ENCODE peak calls at places on chromosomes 6 and 20, in six cellular contexts. G, M, K, R, I and C are unnamed samples.

GRCh38 chr6:146850238-146850896 is 251.6 kb downstream of the ADGB start:
- DNase-seq in I (no peak), G (peak), K (no peak), M (peak), R (peak), C (peak)

GRCh38 chr20:33719989-33720709 is at the start of gene PXMP4:
- DNase-seq in G (peak), M (peak), R (peak), I (peak), K (peak), C (peak)

GRCh38 chr6:6003334-6004146 is 3.2 kb downstream of the NRN1 start:
- DNase-seq in K (peak), M (no peak), G (peak), R (peak), I (peak), C (no peak)

GRCh38 chr20:4234128-4234527 is 218.8 kb upstream of the RNF24 start:
- DNase-seq in G (peak), K (no peak), R (peak), M (no peak), I (no peak), C (no peak)

GRCh38 chr20:14360386-14360785 is 23.0 kb upstream of the FLRT3 start:
- DNase-seq in R (peak), M (no peak), I (no peak), K (no peak), G (no peak), C (no peak)

GRCh38 chr6:30544666-30545272 is 11.5 kb downstream of the GNL1 start:
- DNase-seq in M (no peak), I (no peak), K (no peak), G (peak), R (peak), C (no peak)

GRCh38 chr6:47701374-47701773 is 3.0 kb downstream of the ADGRF4 start:
- DNase-seq in M (no peak), K (no peak), R (no peak), I (no peak), G (no peak), C (peak)

GRCh38 chr6:37059344-37060194 is 54.1 kb downstream of the FGD2 start:
- DNase-seq in K (peak), I (peak), R (peak), M (peak), G (peak), C (peak)

GRCh38 chr20:19907326-19908056 is 109.7 kb upstream of the NAA20 start:
- DNase-seq in K (no peak), I (peak), G (no peak), M (no peak), R (no peak), C (no peak)

GRCh38 chr20:58503668-58504067 is 11.5 kb downstream of the APCDD1L start:
- DNase-seq in I (no peak), M (no peak), G (no peak), R (no peak), K (no peak), C (no peak)

GRCh38 chr6:14841901-14842421 is 403.9 kb upstream of the JARID2 start:
- DNase-seq in M (peak), G (peak), R (peak), I (peak), K (no peak), C (peak)

GRCh38 chr20:61588356-61589054 is 336.4 kb downstream of the CDH4 start:
- DNase-seq in K (no peak), I (peak), R (peak), M (peak), G (peak), C (peak)

GRCh38 chr6:154721460-154721859 is 11.8 kb upstream of the SCAF8 start:
- DNase-seq in K (no peak), I (no peak), R (peak), G (peak), M (peak), C (peak)

GRCh38 chr6:168116975-168117899 is 38.2 kb upstream of the FRMD1 start:
- DNase-seq in K (peak), R (no peak), M (no peak), I (no peak), G (no peak), C (no peak)

GRCh38 chr6:57303931-57304681 is 13.3 kb upstream of the PRIM2 start:
- DNase-seq in M (no peak), K (no peak), I (no peak), R (peak), G (no peak), C (no peak)

GRCh38 chr6:11978169-11978987 is 33.7 kb upstream of the HIVEP1 start:
- DNase-seq in M (no peak), G (no peak), K (no peak), I (no peak), R (no peak), C (no peak)

GRCh38 chr6:11230158-11231107 is 2.0 kb downstream of the NEDD9 start:
- DNase-seq in R (no peak), M (no peak), I (no peak), G (no peak), K (no peak), C (no peak)

GRCh38 chr6:154479388-154480143 is 30.9 kb downstream of the CNKSR3 start:
- DNase-seq in K (no peak), R (peak), I (no peak), G (peak), M (peak), C (no peak)

GRCh38 chr6:43608783-43609182 is 20.3 kb downstream of the GTPBP2 start:
- DNase-seq in M (no peak), R (no peak), G (no peak), K (no peak), I (no peak), C (no peak)

GRCh38 chr6:170254315-170255213 is 36.3 kb downstream of the DLL1 start:
- DNase-seq in I (no peak), R (no peak), K (no peak), G (no peak), M (no peak), C (no peak)

GRCh38 chr20:47276856-47277541 is 79.5 kb downstream of the ZMYND8 start:
- DNase-seq in G (peak), R (peak), M (no peak), K (no peak), I (no peak), C (peak)

GRCh38 chr20:12956303-12956702 is 52.5 kb upstream of the SPTLC3 start:
- DNase-seq in M (no peak), R (no peak), K (no peak), I (no peak), G (no peak), C (no peak)

GRCh38 chr6:117956386-117956785 is 49.3 kb downstream of the SLC35F1 start:
- DNase-seq in G (no peak), K (no peak), I (no peak), M (no peak), R (no peak), C (no peak)

DNA sequence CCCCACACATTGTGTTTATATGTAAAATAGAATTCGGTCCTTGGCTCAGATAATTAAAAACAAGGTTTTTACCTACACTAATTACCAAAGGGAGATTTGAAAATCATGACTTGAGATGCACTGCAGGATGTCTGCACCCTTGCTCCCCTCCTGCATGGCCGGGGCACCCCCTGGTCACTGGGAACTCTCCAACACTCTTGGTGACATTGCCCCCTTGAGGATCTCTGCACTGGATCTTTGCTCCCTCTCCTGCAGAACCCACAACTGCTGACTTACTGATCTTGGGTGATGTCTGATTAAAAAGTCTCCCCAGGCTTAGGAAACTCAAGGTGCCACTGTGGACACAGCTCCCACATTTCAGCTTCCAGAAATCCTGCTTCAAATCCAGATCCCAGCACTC is 17.1 kb upstream of the CSNK2A1 start:
- DNase-seq in I (no peak), K (no peak), R (no peak), M (no peak), G (no peak), C (no peak)
- TF ChIP-seq CTCF in I (no peak), K (no peak), R (no peak), M (no peak), G (peak), C (no peak)

GRCh38 chr20:45094864-45095574 is 5.9 kb downstream of the KCNS1 start:
- DNase-seq in K (no peak), R (no peak), G (no peak), M (no peak), I (no peak), C (no peak)

GRCh38 chr20:45096781-45097180 is 4.1 kb downstream of the KCNS1 start:
- DNase-seq in G (no peak), R (no peak), M (no peak), I (no peak), K (no peak), C (no peak)

GRCh38 chr20:45098096-45098773 is 2.7 kb downstream of the KCNS1 start:
- DNase-seq in M (no peak), R (peak), G (peak), I (no peak), K (no peak), C (no peak)

GRCh38 chr20:45095753-45096371 is 5.1 kb downstream of the KCNS1 start:
- DNase-seq in M (no peak), R (peak), G (peak), I (no peak), K (peak), C (no peak)

DNA sequence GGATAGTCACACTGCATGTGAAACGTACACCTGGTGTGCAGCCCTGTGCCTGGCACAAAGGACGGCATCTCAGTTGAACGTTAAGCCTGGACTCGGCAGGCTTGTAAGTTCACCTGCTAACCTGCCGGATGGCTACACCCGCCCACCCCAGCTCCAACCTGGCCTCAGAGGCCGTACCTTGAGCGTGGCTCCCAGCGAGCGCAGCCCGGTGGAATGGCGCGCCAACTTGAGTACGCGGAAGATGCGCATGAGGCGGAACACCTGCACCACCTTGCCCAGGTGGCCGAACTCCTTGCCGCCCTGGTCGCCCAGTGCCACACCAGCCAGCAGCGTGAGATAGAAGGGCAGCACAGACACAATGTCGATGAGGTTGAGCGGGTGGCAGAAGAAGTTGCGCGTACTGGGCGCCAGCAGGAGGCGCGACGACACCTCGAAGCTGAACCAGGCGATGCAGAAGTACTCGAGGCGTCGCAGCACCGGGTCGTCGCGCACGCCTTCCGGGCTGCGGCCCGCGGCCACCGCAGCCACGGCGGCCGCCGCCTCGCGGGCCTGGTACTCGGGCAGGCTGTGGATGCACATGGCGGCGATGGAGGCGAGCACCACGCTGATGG is 3.3 kb downstream of the KCNS1 start:
- DNase-seq in K (no peak), I (peak), M (no peak), R (peak), G (no peak), C (no peak)
- TF ChIP-seq CTCF in K (peak), I (peak), M (peak), R (peak), G (peak), C (peak)

DNA sequence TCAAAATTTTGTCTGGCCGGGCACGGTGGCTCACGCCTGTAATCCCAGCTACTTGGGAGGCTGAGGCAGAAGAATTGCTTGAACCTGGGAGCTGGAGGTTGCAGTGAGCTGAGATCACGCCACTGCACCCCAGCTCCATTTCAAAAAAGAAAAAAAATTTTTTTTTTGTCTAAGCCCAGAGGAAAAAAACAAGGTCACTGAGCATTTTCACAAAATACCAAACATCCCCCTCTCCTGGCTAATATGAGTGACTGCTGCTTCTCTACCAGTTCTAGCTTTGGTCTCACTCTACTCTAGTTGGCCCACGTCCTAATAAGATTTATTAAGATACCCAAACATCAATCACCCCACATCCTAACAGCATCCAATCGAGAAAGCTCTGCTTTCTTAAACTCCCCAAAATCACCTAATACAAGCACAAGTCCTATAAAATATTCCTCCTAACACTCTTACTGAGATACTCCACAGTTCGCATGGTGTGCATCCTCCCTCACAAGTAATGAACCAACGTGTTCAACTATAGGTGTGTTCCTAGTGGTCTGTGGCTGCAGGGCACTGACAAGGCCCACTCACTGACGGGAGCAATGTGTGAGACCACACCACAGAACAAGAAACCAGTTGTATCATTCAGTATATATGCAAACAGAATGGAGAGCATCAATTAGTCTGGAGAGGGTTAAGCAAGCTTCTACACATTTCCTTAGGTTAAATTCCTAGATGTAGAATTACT is 64.2 kb downstream of the FKBP5 start:
- DNase-seq in M (no peak), R (peak), I (no peak), G (no peak), K (no peak), C (no peak)
- TF ChIP-seq CTCF in M (peak), R (peak), I (peak), G (peak), K (peak), C (peak)

GRCh38 chr6:34062815-34063214 is 83.1 kb downstream of the GRM4 start:
- DNase-seq in R (no peak), G (no peak), I (no peak), M (no peak), K (no peak), C (no peak)
- TF ChIP-seq CTCF in R (peak), G (peak), I (no peak), M (peak), K (no peak), C (peak)